ENCODE peak calls at places on chromosome 5, in six cellular contexts. U, Z, W, C, B and Y are unnamed samples.

GRCh38 chr5:178590141-178590923 is at the start of gene COL23A1:
- DNase-seq in B (peak), U (peak), Z (peak), W (peak), C (peak), Y (no peak)

GRCh38 chr5:39476466-39477215 is 51.9 kb upstream of the DAB2 start:
- DNase-seq in U (no peak), B (no peak), Z (no peak), C (no peak), W (no peak), Y (no peak)

GRCh38 chr5:169546346-169546745 is 37.2 kb upstream of the SPDL1 start:
- DNase-seq in Z (no peak), U (no peak), B (no peak), W (no peak), C (no peak), Y (no peak)

GRCh38 chr5:10826971-10827370 is 65.9 kb upstream of the DAP start:
- DNase-seq in Z (no peak), C (no peak), W (no peak), U (no peak), B (no peak), Y (no peak)

GRCh38 chr5:45411971-45412612 is 284.1 kb downstream of the HCN1 start:
- DNase-seq in C (no peak), B (no peak), Z (no peak), W (no peak), U (peak), Y (peak)

GRCh38 chr5:35464757-35465156 is 152.9 kb upstream of the SPEF2 start:
- DNase-seq in U (no peak), C (no peak), W (no peak), B (no peak), Z (no peak), Y (no peak)

GRCh38 chr5:133751846-133752245 is 139.5 kb upstream of the FSTL4 start:
- DNase-seq in B (no peak), U (no peak), C (no peak), W (no peak), Z (no peak), Y (no peak)

GRCh38 chr5:176619203-176619568 is 9.2 kb upstream of the GPRIN1 start:
- DNase-seq in U (peak), Z (no peak), C (peak), B (peak), W (peak), Y (peak)

GRCh38 chr5:13731229-13731628 is 213.3 kb downstream of the DNAH5 start:
- DNase-seq in U (no peak), C (no peak), B (no peak), Z (no peak), W (no peak), Y (no peak)

GRCh38 chr5:64497390-64497789 is 8.4 kb upstream of the RGS7BP start:
- DNase-seq in Z (no peak), C (no peak), U (peak), B (no peak), W (no peak), Y (no peak)

GRCh38 chr5:146048994-146049703 is 56.2 kb downstream of the PLAC8L1 start:
- DNase-seq in Z (peak), C (no peak), U (peak), B (peak), W (no peak), Y (peak)

GRCh38 chr5:40853632-40854192 is 12.5 kb downstream of the CARD6 start:
- DNase-seq in B (peak), Z (no peak), U (no peak), W (no peak), C (no peak), Y (no peak)

GRCh38 chr5:13921573-13921972 is 22.9 kb downstream of the DNAH5 start:
- DNase-seq in Z (no peak), W (no peak), B (no peak), C (no peak), U (no peak), Y (no peak)

GRCh38 chr5:155116456-155117251 is 103.1 kb downstream of the KIF4B start:
- DNase-seq in Z (no peak), U (no peak), B (no peak), C (no peak), W (no peak), Y (no peak)

GRCh38 chr5:912356-913091 is 19.8 kb downstream of the TRIP13 start:
- DNase-seq in Z (no peak), B (peak), C (peak), W (no peak), U (peak), Y (peak)

GRCh38 chr5:65809817-65810531 is 88.0 kb downstream of the NLN start:
- DNase-seq in U (peak), W (peak), B (no peak), Z (peak), C (no peak), Y (no peak)

GRCh38 chr5:142248853-142249462 is 75.9 kb downstream of the SPRY4 start:
- DNase-seq in W (peak), U (no peak), Z (no peak), C (no peak), B (peak), Y (peak)

GRCh38 chr5:52867809-52868208 is 80.1 kb downstream of the ITGA1 start:
- DNase-seq in U (no peak), W (no peak), C (no peak), Z (no peak), B (no peak), Y (no peak)

GRCh38 chr5:42301349-42301748 is 121.9 kb upstream of the GHR start:
- DNase-seq in U (no peak), C (no peak), B (no peak), W (no peak), Z (no peak), Y (peak)

GRCh38 chr5:32836176-32836575 is 125.1 kb downstream of the NPR3 start:
- DNase-seq in C (no peak), W (no peak), U (no peak), Z (no peak), B (no peak), Y (no peak)

GRCh38 chr5:116453920-116454319 is 120.7 kb downstream of the SEMA6A start:
- DNase-seq in B (peak), U (no peak), Z (no peak), C (no peak), W (no peak), Y (no peak)

GRCh38 chr5:78542321-78542840 is 106.2 kb downstream of the LHFPL2 start:
- DNase-seq in Z (no peak), C (no peak), W (no peak), B (peak), U (no peak), Y (no peak)

GRCh38 chr5:138653502-138653901 is 78.3 kb upstream of the HSPA9 start:
- DNase-seq in C (no peak), B (peak), U (no peak), W (no peak), Z (no peak), Y (no peak)

GRCh38 chr5:32249668-32250067 is 63.1 kb downstream of the MTMR12 start:
- DNase-seq in W (no peak), Z (no peak), C (no peak), U (no peak), B (no peak), Y (no peak)

GRCh38 chr5:134851307-134851923 is 5.6 kb downstream of the C5orf24 start:
- DNase-seq in U (no peak), B (no peak), C (no peak), W (no peak), Z (no peak), Y (peak)

GRCh38 chr5:16461782-16462181 is 3.8 kb downstream of the ZNF622 start:
- DNase-seq in U (peak), W (no peak), C (no peak), B (no peak), Z (no peak), Y (peak)

GRCh38 chr5:53783624-53784228 is 223.3 kb downstream of the NDUFS4 start:
- DNase-seq in B (peak), W (no peak), C (no peak), Z (no peak), U (no peak), Y (no peak)

GRCh38 chr5:117380316-117380715 is 805.7 kb upstream of the SEMA6A start:
- DNase-seq in B (no peak), U (no peak), Z (no peak), W (no peak), C (no peak), Y (no peak)

GRCh38 chr5:142063878-142064331 is 44.7 kb upstream of the NDFIP1 start:
- DNase-seq in B (peak), W (peak), C (peak), Z (peak), U (peak), Y (peak)

GRCh38 chr5:174553556-174553955 is 170.8 kb upstream of the MSX2 start:
- DNase-seq in U (no peak), W (no peak), B (no peak), Z (peak), C (no peak), Y (no peak)

GRCh38 chr5:74429495-74429894 is 211.0 kb downstream of the ENC1 start:
- DNase-seq in C (no peak), W (no peak), U (no peak), B (no peak), Z (no peak), Y (no peak)

GRCh38 chr5:68161156-68161555 is 54.4 kb upstream of the PIK3R1 start:
- DNase-seq in Z (no peak), W (no peak), U (no peak), B (no peak), C (no peak), Y (no peak)

GRCh38 chr5:137995077-137995746 is 37.7 kb downstream of the FAM13B start:
- DNase-seq in W (no peak), B (no peak), C (no peak), U (peak), Z (no peak), Y (peak)

GRCh38 chr5:138338411-138339085 is 482 bp downstream of the FAM53C start:
- DNase-seq in Z (no peak), B (peak), C (no peak), W (no peak), U (no peak), Y (no peak)

GRCh38 chr5:93611900-93612898 is 29.2 kb downstream of the NR2F1 start:
- DNase-seq in Z (no peak), U (no peak), C (peak), W (no peak), B (peak), Y (no peak)

GRCh38 chr5:93610581-93611167 is 27.7 kb downstream of the NR2F1 start:
- DNase-seq in C (no peak), B (no peak), U (no peak), W (no peak), Z (no peak), Y (no peak)

GRCh38 chr5:93609756-93610155 is 26.7 kb downstream of the NR2F1 start:
- DNase-seq in B (no peak), C (no peak), W (no peak), U (no peak), Z (no peak), Y (no peak)

GRCh38 chr5:93607367-93608258 is 24.6 kb downstream of the NR2F1 start:
- DNase-seq in U (peak), C (peak), W (no peak), Z (peak), B (peak), Y (no peak)

GRCh38 chr5:93611510-93611899 is 28.5 kb downstream of the NR2F1 start:
- DNase-seq in B (no peak), C (no peak), U (no peak), Z (no peak), W (no peak), Y (no peak)
- H3K4me3 ChIP-seq in B (peak), C (no peak), U (peak), Z (no peak), W (no peak), Y (no peak)

GRCh38 chr5:144131256-144131655 is 39.2 kb downstream of the YIPF5 start:
- DNase-seq in U (no peak), C (no peak), B (no peak), W (no peak), Z (no peak), Y (no peak)
- H3K4me3 ChIP-seq in U (no peak), C (no peak), B (no peak), W (no peak), Z (no peak), Y (no peak)

DNA sequence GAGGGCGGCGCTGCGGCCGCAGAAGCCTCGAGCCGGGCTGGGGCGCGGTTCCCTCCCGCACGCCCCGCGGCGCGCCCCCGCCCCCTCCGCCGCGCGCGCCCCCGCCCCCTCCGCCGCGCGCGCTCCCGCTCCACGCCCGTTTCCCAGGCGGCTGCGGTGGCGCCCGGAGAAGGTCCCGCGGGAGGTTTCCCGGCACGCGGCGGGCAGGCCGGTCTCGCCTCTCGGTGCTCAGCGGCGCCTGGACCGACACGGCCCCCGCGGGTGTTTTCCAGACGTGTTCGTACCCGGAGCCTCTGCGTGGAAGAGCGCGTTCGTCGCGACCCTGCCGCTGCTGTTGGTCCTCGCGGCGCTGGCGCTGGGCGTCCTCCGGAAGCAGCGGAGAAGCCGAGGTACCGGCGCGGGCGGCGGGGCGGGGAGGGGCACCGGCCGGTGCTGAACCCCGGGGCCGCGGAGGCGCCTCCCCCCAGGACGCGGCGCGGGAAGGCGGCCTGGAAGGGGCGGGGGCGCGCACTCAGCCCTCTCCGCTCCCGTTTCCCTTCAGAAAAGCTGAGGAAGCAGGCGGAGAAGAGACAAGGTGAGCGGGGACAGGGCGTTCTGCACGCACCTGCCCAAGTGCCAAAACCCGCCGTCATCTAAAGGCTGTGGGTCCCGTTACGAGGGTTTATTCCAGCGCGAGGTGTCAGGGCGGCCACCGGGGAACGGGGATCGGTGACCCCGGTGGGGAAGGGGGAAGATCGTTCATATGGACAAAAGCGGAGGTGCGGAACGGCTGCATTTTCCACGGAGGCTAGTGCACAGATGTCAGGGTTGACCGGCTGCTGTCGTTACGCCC is 13.1 kb downstream of the BTNL9 start:
- DNase-seq in U (no peak), B (peak), W (no peak), C (no peak), Z (no peak), Y (no peak)
- H3K4me3 ChIP-seq in U (peak), B (no peak), W (peak), C (peak), Z (peak), Y (peak)

DNA sequence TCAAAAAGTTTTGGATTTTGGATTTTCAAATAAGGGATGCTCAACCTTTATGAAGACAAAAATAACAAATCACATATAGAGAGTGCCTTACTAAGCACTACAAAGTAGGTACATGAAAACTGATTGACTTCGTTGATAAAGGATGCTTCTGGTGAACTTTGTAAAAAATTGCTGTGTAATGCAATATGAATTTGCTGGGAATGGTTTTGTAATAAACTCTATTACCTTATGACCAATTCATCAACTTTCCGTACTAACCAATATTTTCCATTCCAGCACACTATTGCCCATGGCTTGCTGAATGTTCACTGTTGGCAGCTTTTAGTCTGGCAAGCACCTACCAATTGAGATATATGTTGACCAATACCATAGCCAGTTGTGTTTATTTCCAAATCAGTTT is 23.4 kb upstream of the ZNF474 start:
- DNase-seq in Z (no peak), U (no peak), B (no peak), W (no peak), C (no peak), Y (no peak)
- H3K4me3 ChIP-seq in Z (no peak), U (no peak), B (no peak), W (no peak), C (no peak), Y (no peak)

GRCh38 chr5:76082790-76083554 is at the start of gene SV2C:
- DNase-seq in U (no peak), B (peak), W (no peak), C (no peak), Z (no peak), Y (no peak)
- H3K4me3 ChIP-seq in U (peak), B (peak), W (peak), C (no peak), Z (peak), Y (peak)

DNA sequence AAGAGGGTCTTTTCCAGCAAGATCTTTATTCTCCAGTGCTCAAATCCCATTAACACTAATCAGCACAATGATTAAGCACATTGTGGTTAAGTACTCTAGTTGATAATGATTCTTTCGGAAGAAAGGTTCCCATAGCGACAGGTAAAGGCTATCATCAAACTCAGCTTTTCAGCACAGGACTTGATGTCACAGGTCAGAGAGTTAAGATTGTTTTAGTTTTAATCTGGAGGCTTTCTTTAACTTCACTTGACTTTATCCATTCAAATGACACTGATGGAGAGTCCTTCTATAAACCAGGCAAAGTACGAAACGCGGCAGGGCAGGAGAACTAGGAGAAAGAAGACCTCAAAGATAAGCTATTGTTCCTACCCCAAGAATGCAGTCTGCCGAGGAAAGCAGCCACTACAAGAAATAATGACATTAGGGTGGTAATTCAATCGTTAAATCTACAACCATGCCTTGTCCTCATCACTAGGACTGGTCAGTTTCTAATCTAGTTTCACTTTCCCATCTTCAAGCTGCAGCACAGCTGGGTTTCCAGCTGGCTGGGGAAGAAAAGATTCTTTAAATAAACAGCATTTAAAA is 4.6 kb downstream of the NRG2 start:
- DNase-seq in C (no peak), B (peak), U (no peak), W (no peak), Z (no peak), Y (no peak)
- H3K4me3 ChIP-seq in C (no peak), B (peak), U (peak), W (peak), Z (peak), Y (peak)

DNA sequence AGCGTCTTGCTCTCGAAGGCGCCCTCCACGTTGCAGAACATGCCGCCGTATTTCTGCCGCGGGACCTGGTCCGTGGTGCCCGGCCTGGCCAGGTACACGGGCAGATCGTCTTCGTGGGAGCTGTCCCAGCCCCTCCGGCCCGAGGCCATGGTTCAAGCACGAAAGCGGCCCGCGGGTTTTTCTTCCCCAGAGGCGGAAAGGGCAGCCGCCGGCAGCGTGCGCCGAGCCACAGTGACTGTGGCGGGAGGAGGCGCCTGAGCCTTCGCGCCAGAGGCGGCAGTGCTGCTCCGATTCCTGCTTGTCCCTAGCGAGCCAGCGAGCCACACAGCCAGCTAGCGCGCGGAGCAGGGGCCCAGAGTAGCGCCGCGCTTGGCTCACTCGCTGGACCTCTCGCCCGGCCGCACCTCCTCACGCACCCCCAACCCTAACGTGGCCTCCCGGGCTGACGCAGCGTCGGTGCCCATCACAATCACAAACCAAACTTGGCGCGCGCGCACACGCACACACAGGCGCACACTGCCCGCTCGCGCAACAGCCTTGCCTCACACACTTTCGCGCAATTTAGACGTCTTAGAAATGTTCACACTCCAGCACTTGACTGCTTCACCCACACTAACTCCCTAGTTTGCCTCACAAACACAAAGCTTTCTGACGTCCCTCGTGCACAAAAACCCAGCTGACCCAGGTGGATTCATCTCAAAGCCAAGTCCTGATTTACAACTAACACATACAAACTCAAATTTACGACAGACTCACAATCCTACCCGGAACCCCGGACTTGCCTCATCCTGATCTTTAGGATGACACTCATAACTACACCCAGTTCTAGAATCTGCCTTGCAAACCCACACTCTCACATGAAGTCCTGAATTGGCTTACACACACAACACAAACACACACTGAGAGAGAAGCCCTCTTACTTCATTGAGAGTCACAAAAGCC is at the start of gene DPYSL3:
- DNase-seq in U (no peak), C (no peak), Z (peak), B (peak), W (peak), Y (no peak)
- H3K4me3 ChIP-seq in U (peak), C (no peak), Z (peak), B (peak), W (peak), Y (peak)

GRCh38 chr5:56837386-56837785 is 22.0 kb downstream of the MAP3K1 start:
- DNase-seq in U (no peak), W (no peak), B (no peak), Z (no peak), C (no peak), Y (no peak)

GRCh38 chr5:56839062-56839461 is 23.7 kb downstream of the MAP3K1 start:
- DNase-seq in C (no peak), U (no peak), W (no peak), Z (no peak), B (no peak), Y (no peak)

GRCh38 chr5:56840597-56840996 is 25.2 kb downstream of the MAP3K1 start:
- DNase-seq in U (no peak), W (no peak), Z (no peak), B (no peak), C (no peak), Y (no peak)

GRCh38 chr5:56837956-56838355 is 22.6 kb downstream of the MAP3K1 start:
- DNase-seq in W (no peak), C (no peak), B (no peak), Z (no peak), U (no peak), Y (no peak)

GRCh38 chr5:56838409-56839039 is 23.2 kb downstream of the MAP3K1 start:
- DNase-seq in Z (no peak), B (no peak), W (no peak), C (no peak), U (no peak), Y (peak)
- H3K4me3 ChIP-seq in Z (no peak), B (no peak), W (peak), C (no peak), U (no peak), Y (peak)